ENCODE peak calls at places on chromosome 1, in six cellular contexts. One of them, this sample, is unnamed.

GRCh38 chr1:62962794-62963776 is 179.2 kb downstream of the ATG4C start:
- DNase-seq in anterior cingulate cortex: peak
- DNase-seq in upper lobe of right lung: no peak
- DNase-seq in naive thymus-derived CD8-positive, alpha-beta T cell: no peak
- DNase-seq in GM13977: peak
- DNase-seq in mesothelial cell of epicardium: peak
- DNase-seq in this sample: no peak

GRCh38 chr1:10171105-10171767 is 39.1 kb upstream of the KIF1B start:
- DNase-seq in anterior cingulate cortex: no peak
- DNase-seq in upper lobe of right lung: no peak
- DNase-seq in naive thymus-derived CD8-positive, alpha-beta T cell: no peak
- DNase-seq in GM13977: no peak
- DNase-seq in mesothelial cell of epicardium: no peak
- DNase-seq in this sample: no peak

GRCh38 chr1:30761312-30762151 is 4.0 kb upstream of the LAPTM5 start:
- DNase-seq in anterior cingulate cortex: no peak
- DNase-seq in upper lobe of right lung: no peak
- DNase-seq in naive thymus-derived CD8-positive, alpha-beta T cell: no peak
- DNase-seq in GM13977: no peak
- DNase-seq in mesothelial cell of epicardium: no peak
- DNase-seq in this sample: no peak

GRCh38 chr1:20729155-20729931 is 3.2 kb downstream of the SH2D5 start:
- DNase-seq in anterior cingulate cortex: no peak
- DNase-seq in upper lobe of right lung: peak
- DNase-seq in naive thymus-derived CD8-positive, alpha-beta T cell: no peak
- DNase-seq in GM13977: no peak
- DNase-seq in mesothelial cell of epicardium: peak
- DNase-seq in this sample: no peak

GRCh38 chr1:23657659-23658275 is 33.8 kb upstream of the RPL11 start:
- DNase-seq in anterior cingulate cortex: no peak
- DNase-seq in upper lobe of right lung: peak
- DNase-seq in naive thymus-derived CD8-positive, alpha-beta T cell: no peak
- DNase-seq in GM13977: peak
- DNase-seq in mesothelial cell of epicardium: peak
- DNase-seq in this sample: no peak

GRCh38 chr1:195971589-195971988 is 636.7 kb downstream of the KCNT2 start:
- DNase-seq in anterior cingulate cortex: no peak
- DNase-seq in upper lobe of right lung: no peak
- DNase-seq in naive thymus-derived CD8-positive, alpha-beta T cell: no peak
- DNase-seq in GM13977: no peak
- DNase-seq in mesothelial cell of epicardium: no peak
- DNase-seq in this sample: no peak

GRCh38 chr1:234961468-234962339 is 166.9 kb downstream of the TOMM20 start:
- DNase-seq in anterior cingulate cortex: no peak
- DNase-seq in upper lobe of right lung: no peak
- DNase-seq in naive thymus-derived CD8-positive, alpha-beta T cell: no peak
- DNase-seq in GM13977: peak
- DNase-seq in mesothelial cell of epicardium: no peak
- DNase-seq in this sample: no peak

GRCh38 chr1:71364236-71364635 is 283.4 kb upstream of the ZRANB2 start:
- DNase-seq in anterior cingulate cortex: no peak
- DNase-seq in upper lobe of right lung: no peak
- DNase-seq in naive thymus-derived CD8-positive, alpha-beta T cell: no peak
- DNase-seq in GM13977: no peak
- DNase-seq in mesothelial cell of epicardium: no peak
- DNase-seq in this sample: no peak

GRCh38 chr1:201885531-201886075 is 3.1 kb upstream of the SHISA4 start:
- DNase-seq in anterior cingulate cortex: no peak
- DNase-seq in upper lobe of right lung: no peak
- DNase-seq in naive thymus-derived CD8-positive, alpha-beta T cell: no peak
- DNase-seq in GM13977: peak
- DNase-seq in mesothelial cell of epicardium: no peak
- DNase-seq in this sample: no peak

GRCh38 chr1:34126486-34126885 is 38.5 kb downstream of the CSMD2 start:
- DNase-seq in anterior cingulate cortex: no peak
- DNase-seq in upper lobe of right lung: no peak
- DNase-seq in naive thymus-derived CD8-positive, alpha-beta T cell: no peak
- DNase-seq in GM13977: no peak
- DNase-seq in mesothelial cell of epicardium: no peak
- DNase-seq in this sample: no peak

GRCh38 chr1:34162852-34163766 is 1.9 kb downstream of the CSMD2 start:
- DNase-seq in anterior cingulate cortex: peak
- DNase-seq in upper lobe of right lung: peak
- DNase-seq in naive thymus-derived CD8-positive, alpha-beta T cell: no peak
- DNase-seq in GM13977: peak
- DNase-seq in mesothelial cell of epicardium: peak
- DNase-seq in this sample: peak

GRCh38 chr1:62285984-62286481 is 33.2 kb downstream of the KANK4 start:
- DNase-seq in anterior cingulate cortex: no peak
- DNase-seq in upper lobe of right lung: no peak
- DNase-seq in naive thymus-derived CD8-positive, alpha-beta T cell: no peak
- DNase-seq in GM13977: no peak
- DNase-seq in mesothelial cell of epicardium: no peak
- DNase-seq in this sample: no peak

GRCh38 chr1:193270996-193271395 is 84.6 kb upstream of the B3GALT2 start:
- DNase-seq in anterior cingulate cortex: no peak
- DNase-seq in upper lobe of right lung: no peak
- DNase-seq in naive thymus-derived CD8-positive, alpha-beta T cell: no peak
- DNase-seq in GM13977: no peak
- DNase-seq in mesothelial cell of epicardium: no peak
- DNase-seq in this sample: no peak

GRCh38 chr1:24186993-24187790 is at the start of gene IFNLR1:
- DNase-seq in anterior cingulate cortex: peak
- DNase-seq in upper lobe of right lung: peak
- DNase-seq in naive thymus-derived CD8-positive, alpha-beta T cell: peak
- DNase-seq in GM13977: peak
- DNase-seq in mesothelial cell of epicardium: peak
- DNase-seq in this sample: peak

GRCh38 chr1:175145899-175146298 is 46.7 kb downstream of the KIAA0040 start:
- DNase-seq in anterior cingulate cortex: no peak
- DNase-seq in upper lobe of right lung: no peak
- DNase-seq in naive thymus-derived CD8-positive, alpha-beta T cell: no peak
- DNase-seq in GM13977: no peak
- DNase-seq in mesothelial cell of epicardium: no peak
- DNase-seq in this sample: no peak

GRCh38 chr1:34711469-34711868 is 43.4 kb upstream of the GJB5 start:
- DNase-seq in anterior cingulate cortex: no peak
- DNase-seq in upper lobe of right lung: no peak
- DNase-seq in naive thymus-derived CD8-positive, alpha-beta T cell: no peak
- DNase-seq in GM13977: no peak
- DNase-seq in mesothelial cell of epicardium: no peak
- DNase-seq in this sample: no peak

GRCh38 chr1:8017495-8018310 is 8.4 kb downstream of the ERRFI1 start:
- DNase-seq in anterior cingulate cortex: peak
- DNase-seq in upper lobe of right lung: no peak
- DNase-seq in naive thymus-derived CD8-positive, alpha-beta T cell: no peak
- DNase-seq in GM13977: no peak
- DNase-seq in mesothelial cell of epicardium: peak
- DNase-seq in this sample: no peak

GRCh38 chr1:98903726-98904125 is 100.9 kb downstream of the PLPPR5 start:
- DNase-seq in anterior cingulate cortex: no peak
- DNase-seq in upper lobe of right lung: no peak
- DNase-seq in naive thymus-derived CD8-positive, alpha-beta T cell: no peak
- DNase-seq in GM13977: no peak
- DNase-seq in mesothelial cell of epicardium: no peak
- DNase-seq in this sample: no peak

GRCh38 chr1:61742620-61743431 is 546 bp downstream of the PATJ start:
- DNase-seq in anterior cingulate cortex: peak
- DNase-seq in upper lobe of right lung: no peak
- DNase-seq in naive thymus-derived CD8-positive, alpha-beta T cell: peak
- DNase-seq in GM13977: peak
- DNase-seq in mesothelial cell of epicardium: peak
- DNase-seq in this sample: peak

GRCh38 chr1:8096105-8097011 is 70.2 kb upstream of the ERRFI1 start:
- DNase-seq in anterior cingulate cortex: no peak
- DNase-seq in upper lobe of right lung: no peak
- DNase-seq in naive thymus-derived CD8-positive, alpha-beta T cell: no peak
- DNase-seq in GM13977: no peak
- DNase-seq in mesothelial cell of epicardium: no peak
- DNase-seq in this sample: no peak

GRCh38 chr1:237478842-237479241 is 411.9 kb downstream of the ZP4 start:
- DNase-seq in anterior cingulate cortex: no peak
- DNase-seq in upper lobe of right lung: no peak
- DNase-seq in naive thymus-derived CD8-positive, alpha-beta T cell: no peak
- DNase-seq in GM13977: no peak
- DNase-seq in mesothelial cell of epicardium: no peak
- DNase-seq in this sample: no peak

GRCh38 chr1:8902765-8903164 is 24.3 kb upstream of the ENO1 start:
- DNase-seq in anterior cingulate cortex: no peak
- DNase-seq in upper lobe of right lung: no peak
- DNase-seq in naive thymus-derived CD8-positive, alpha-beta T cell: no peak
- DNase-seq in GM13977: no peak
- DNase-seq in mesothelial cell of epicardium: no peak
- DNase-seq in this sample: no peak

GRCh38 chr1:6651889-6652288 is 27.2 kb downstream of the THAP3 start:
- DNase-seq in anterior cingulate cortex: no peak
- DNase-seq in upper lobe of right lung: no peak
- DNase-seq in naive thymus-derived CD8-positive, alpha-beta T cell: no peak
- DNase-seq in GM13977: no peak
- DNase-seq in mesothelial cell of epicardium: no peak
- DNase-seq in this sample: no peak

GRCh38 chr1:30847358-30847972 is 61.1 kb downstream of the SDC3 start:
- DNase-seq in anterior cingulate cortex: peak
- DNase-seq in upper lobe of right lung: peak
- DNase-seq in naive thymus-derived CD8-positive, alpha-beta T cell: no peak
- DNase-seq in GM13977: no peak
- DNase-seq in mesothelial cell of epicardium: no peak
- DNase-seq in this sample: peak

GRCh38 chr1:203512830-203513578 is 19.1 kb downstream of the OPTC start:
- DNase-seq in anterior cingulate cortex: no peak
- DNase-seq in upper lobe of right lung: no peak
- DNase-seq in naive thymus-derived CD8-positive, alpha-beta T cell: peak
- DNase-seq in GM13977: peak
- DNase-seq in mesothelial cell of epicardium: no peak
- DNase-seq in this sample: no peak

GRCh38 chr1:2523191-2523890 is 3.1 kb downstream of the PANK4 start:
- DNase-seq in anterior cingulate cortex: no peak
- DNase-seq in upper lobe of right lung: no peak
- DNase-seq in naive thymus-derived CD8-positive, alpha-beta T cell: peak
- DNase-seq in GM13977: no peak
- DNase-seq in mesothelial cell of epicardium: no peak
- DNase-seq in this sample: no peak

GRCh38 chr1:27782950-27783349 is 9.9 kb downstream of the STX12 start:
- DNase-seq in anterior cingulate cortex: no peak
- DNase-seq in upper lobe of right lung: no peak
- DNase-seq in naive thymus-derived CD8-positive, alpha-beta T cell: no peak
- DNase-seq in GM13977: no peak
- DNase-seq in mesothelial cell of epicardium: no peak
- DNase-seq in this sample: no peak

GRCh38 chr1:107669996-107670395 is 295.0 kb downstream of the VAV3 start:
- DNase-seq in anterior cingulate cortex: no peak
- DNase-seq in upper lobe of right lung: no peak
- DNase-seq in naive thymus-derived CD8-positive, alpha-beta T cell: no peak
- DNase-seq in GM13977: no peak
- DNase-seq in mesothelial cell of epicardium: no peak
- DNase-seq in this sample: no peak

GRCh38 chr1:19775831-19776230 is 23.9 kb downstream of the TMCO4 start:
- DNase-seq in anterior cingulate cortex: no peak
- DNase-seq in upper lobe of right lung: no peak
- DNase-seq in naive thymus-derived CD8-positive, alpha-beta T cell: no peak
- DNase-seq in GM13977: no peak
- DNase-seq in mesothelial cell of epicardium: no peak
- DNase-seq in this sample: no peak

GRCh38 chr1:54667797-54668196 is 26.2 kb downstream of the MROH7 start:
- DNase-seq in anterior cingulate cortex: no peak
- DNase-seq in upper lobe of right lung: no peak
- DNase-seq in naive thymus-derived CD8-positive, alpha-beta T cell: no peak
- DNase-seq in GM13977: no peak
- DNase-seq in mesothelial cell of epicardium: no peak
- DNase-seq in this sample: no peak

GRCh38 chr1:160781129-160781808 is 14.7 kb upstream of the LY9 start:
- DNase-seq in anterior cingulate cortex: no peak
- DNase-seq in upper lobe of right lung: no peak
- DNase-seq in naive thymus-derived CD8-positive, alpha-beta T cell: no peak
- DNase-seq in GM13977: no peak
- DNase-seq in mesothelial cell of epicardium: no peak
- DNase-seq in this sample: no peak

GRCh38 chr1:33516891-33517550 is 44.6 kb downstream of the ZSCAN20 start:
- DNase-seq in anterior cingulate cortex: no peak
- DNase-seq in upper lobe of right lung: no peak
- DNase-seq in naive thymus-derived CD8-positive, alpha-beta T cell: no peak
- DNase-seq in GM13977: no peak
- DNase-seq in mesothelial cell of epicardium: no peak
- DNase-seq in this sample: no peak

GRCh38 chr1:156435551-156436318 is 64.8 kb downstream of the MEF2D start:
- DNase-seq in anterior cingulate cortex: no peak
- DNase-seq in upper lobe of right lung: no peak
- DNase-seq in naive thymus-derived CD8-positive, alpha-beta T cell: peak
- DNase-seq in GM13977: no peak
- DNase-seq in mesothelial cell of epicardium: no peak
- DNase-seq in this sample: no peak